ENCODE peak calls at places on chromosomes 4 and X, in five cellular contexts. Y, O, A, F and R are unnamed samples.

GRCh38 chr4:137641554-137641953 is 109.3 kb upstream of the PCDH18 start:
- DNase-seq in Y (no peak), O (no peak), A (no peak), F (peak; percentile 22), R (no peak)

GRCh38 chr4:136505020-136505419 is 1027.3 kb downstream of the PCDH18 start:
- DNase-seq in Y (no peak), O (no peak), A (no peak), F (no peak), R (no peak)

GRCh38 chrX:50483283-50483682 is 12.7 kb upstream of the DGKK start:
- DNase-seq in Y (no peak), O (no peak), A (no peak), F (no peak), R (no peak)

GRCh38 chr4:43048570-43048969 is 156.1 kb downstream of the GRXCR1 start:
- DNase-seq in Y (no peak), O (no peak), A (no peak), F (no peak), R (peak; percentile 68)

GRCh38 chrX:154401918-154402621 is 3.9 kb downstream of the RPL10 start:
- DNase-seq in Y (no peak), O (no peak), A (no peak), F (no peak), R (no peak)

GRCh38 chrX:123959281-123960063 is 2.0 kb upstream of the STAG2 start:
- DNase-seq in Y (peak; percentile 50), O (peak; percentile 67), A (peak; percentile 6), F (no peak), R (peak; percentile 19)

GRCh38 chrX:154430916-154431315 is 2.4 kb downstream of the ATP6AP1 start:
- DNase-seq in Y (peak; percentile 64), O (no peak), A (no peak), F (no peak), R (no peak)

GRCh38 chr4:40043786-40044185 is 12.9 kb upstream of the N4BP2 start:
- DNase-seq in Y (no peak), O (no peak), A (no peak), F (no peak), R (no peak)

GRCh38 chr4:5192271-5192670 is 141.0 kb downstream of the STK32B start:
- DNase-seq in Y (no peak), O (no peak), A (no peak), F (no peak), R (no peak)

GRCh38 chr4:54942735-54943134 is 182.7 kb downstream of the KDR start:
- DNase-seq in Y (no peak), O (no peak), A (no peak), F (no peak), R (no peak)

GRCh38 chr4:61511716-61512488 is 311.8 kb downstream of the ADGRL3 start:
- DNase-seq in Y (no peak), O (no peak), A (no peak), F (no peak), R (no peak)

GRCh38 chrX:136879001-136879667 is 1.4 kb downstream of the RBMX start:
- DNase-seq in Y (no peak), O (no peak), A (no peak), F (no peak), R (no peak)

GRCh38 chr4:13546855-13547562 is 2.7 kb upstream of the NKX3-2 start:
- DNase-seq in Y (no peak), O (no peak), A (no peak), F (no peak), R (peak; percentile 80)

GRCh38 chr4:14771091-14771490 is 231.2 kb upstream of the CPEB2 start:
- DNase-seq in Y (no peak), O (no peak), A (no peak), F (no peak), R (no peak)

GRCh38 chr4:184959786-184960185 is 58.5 kb upstream of the HELT start:
- DNase-seq in Y (no peak), O (no peak), A (no peak), F (no peak), R (no peak)

GRCh38 chrX:153469811-153470410 is 465 bp downstream of the HAUS7 start:
- DNase-seq in Y (no peak), O (no peak), A (no peak), F (no peak), R (peak; percentile 17)

GRCh38 chrX:47704736-47705135 is 45.8 kb upstream of the UXT start:
- DNase-seq in Y (no peak), O (no peak), A (no peak), F (no peak), R (no peak)

GRCh38 chrX:154399527-154400368 is 1.6 kb downstream of the RPL10 start:
- DNase-seq in Y (no peak), O (no peak), A (no peak), F (no peak), R (no peak)

GRCh38 chrX:53711446-53711845 is 24.9 kb upstream of the HUWE1 start:
- DNase-seq in Y (no peak), O (no peak), A (no peak), F (no peak), R (no peak)

GRCh38 chr4:168879178-168879577 is 130.9 kb downstream of the CBR4 start:
- DNase-seq in Y (no peak), O (no peak), A (no peak), F (no peak), R (no peak)

GRCh38 chr4:168877779-168878491 is 132.1 kb downstream of the CBR4 start:
- DNase-seq in Y (peak; percentile 77), O (no peak), A (peak; percentile 29), F (no peak), R (peak; percentile 77)

GRCh38 chr4:168880087-168880675 is 129.9 kb downstream of the CBR4 start:
- DNase-seq in Y (no peak), O (no peak), A (no peak), F (no peak), R (no peak)

GRCh38 chr4:168876106-168876505 is 133.9 kb downstream of the CBR4 start:
- DNase-seq in Y (no peak), O (no peak), A (no peak), F (no peak), R (no peak)

GRCh38 chr4:168877407-168877778 is 132.7 kb downstream of the CBR4 start:
- DNase-seq in Y (no peak), O (no peak), A (no peak), F (no peak), R (peak; percentile 39)
- H3K4me3 ChIP-seq in Y (peak overlapping the region; percentile 53), O (no peak overlapping the region), A (no peak overlapping the region), F (peak overlapping the region; percentile 34), R (peak overlapping the region; percentile 64)

GRCh38 chr4:81648576-81649272 is 177.0 kb upstream of the RASGEF1B start:
- DNase-seq in Y (no peak), O (no peak), A (no peak), F (no peak), R (no peak)
- H3K4me3 ChIP-seq in Y (no peak overlapping the region), O (no peak overlapping the region), A (no peak overlapping the region), F (no peak overlapping the region), R (no peak overlapping the region)

GRCh38 chr4:1683371-1683902 is 676 bp downstream of the FAM53A start:
- DNase-seq in Y (peak; percentile 57), O (peak; percentile 65), A (peak; percentile 18), F (peak; percentile 83), R (peak; percentile 49)

GRCh38 chr4:1683903-1684755 is at the start of gene FAM53A:
- DNase-seq in Y (peak; percentile 95), O (peak; percentile 88), A (peak; percentile 85), F (peak; percentile 69), R (peak; percentile 87)

GRCh38 chr4:1685604-1686150 is 1.6 kb upstream of the FAM53A start:
- DNase-seq in Y (no peak), O (no peak), A (no peak), F (no peak), R (no peak)

GRCh38 chr4:1686440-1687036 is 2.4 kb upstream of the FAM53A start:
- DNase-seq in Y (peak; percentile 47), O (no peak), A (no peak), F (no peak), R (no peak)

GRCh38 chr4:1684756-1685603 is 867 bp upstream of the FAM53A start:
- DNase-seq in Y (peak; percentile 49), O (no peak), A (no peak), F (no peak), R (no peak)
- H3K4me3 ChIP-seq in Y (peak overlapping the region; percentile 57), O (peak overlapping the region; percentile 50), A (peak overlapping the region; percentile 24), F (peak overlapping the region; percentile 50), R (peak overlapping the region; percentile 49)

DNA sequence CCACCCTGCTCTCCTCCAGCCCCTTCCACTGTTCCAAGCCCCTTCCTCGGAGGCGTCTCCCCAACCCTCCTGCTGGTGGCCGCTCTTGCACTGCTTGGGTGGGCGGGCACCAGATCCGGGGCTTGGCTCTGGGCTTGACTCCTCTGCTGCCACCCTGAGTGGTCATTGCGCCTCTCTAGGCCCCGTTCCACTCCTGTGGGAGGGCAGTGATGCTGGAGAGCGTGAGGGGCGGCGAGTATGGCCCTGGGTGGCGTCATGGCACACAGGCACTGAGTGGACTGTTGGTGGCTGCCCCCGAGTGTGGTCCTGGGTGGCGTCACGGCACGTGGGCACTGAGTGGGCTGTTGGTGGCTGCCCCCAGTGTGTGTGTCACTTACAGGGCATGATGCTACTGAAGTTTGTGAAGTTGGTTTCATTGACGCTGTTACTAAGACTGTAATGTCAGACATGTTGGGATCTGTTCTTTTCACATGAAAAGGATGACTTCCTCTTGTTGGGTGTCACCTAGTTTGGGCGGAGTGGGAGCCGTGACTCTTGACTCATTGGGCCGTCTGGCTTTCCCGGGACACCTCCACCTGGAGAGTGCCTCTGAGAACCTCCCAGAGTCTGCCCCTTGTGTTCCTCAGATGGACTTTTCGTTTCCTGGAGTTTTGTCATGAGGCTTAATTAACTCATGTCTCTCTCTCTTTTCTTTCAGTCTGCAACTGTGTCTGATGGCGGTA is 55.9 kb upstream of the HGFAC start:
- DNase-seq in Y (peak; percentile 79), O (no peak), A (no peak), F (no peak), R (no peak)
- H3K4me3 ChIP-seq in Y (peak overlapping the region; percentile 47), O (no peak overlapping the region), A (no peak overlapping the region), F (no peak overlapping the region), R (no peak overlapping the region)

DNA sequence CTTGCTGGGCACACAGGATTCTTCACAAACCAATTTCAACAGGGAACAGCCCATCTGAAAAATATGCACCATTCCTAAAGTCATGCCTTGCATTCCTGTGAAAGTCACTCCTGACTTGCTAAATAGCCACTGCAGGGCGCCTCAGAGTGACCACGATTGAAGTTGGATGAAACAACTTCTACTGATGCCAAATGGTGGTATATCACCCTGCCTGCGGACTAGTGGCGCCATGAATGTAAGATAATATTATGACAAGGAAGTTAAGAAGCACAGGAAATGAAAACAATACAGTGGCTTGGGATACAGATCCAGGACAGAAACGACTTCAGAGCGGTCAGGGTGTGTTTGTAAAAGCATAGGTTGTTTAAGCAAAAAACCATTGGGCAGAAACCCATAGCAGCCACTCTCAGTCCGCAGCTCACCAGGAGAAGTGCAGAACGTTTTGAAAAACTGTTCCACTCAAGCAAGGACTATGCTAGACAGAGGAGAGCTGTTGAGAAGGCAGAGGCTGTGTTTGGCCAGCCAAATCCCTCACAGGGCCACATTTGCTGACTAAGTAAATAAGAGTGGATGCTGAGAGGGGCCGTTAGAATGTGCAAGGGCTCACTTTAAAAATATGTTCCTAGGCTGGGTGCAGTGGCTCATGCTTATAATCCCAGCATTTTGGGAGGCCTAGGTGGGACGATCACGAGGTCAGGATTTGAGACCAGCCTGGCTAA is 250.4 kb downstream of the PTTG2 start:
- DNase-seq in Y (no peak), O (no peak), A (no peak), F (peak; percentile 21), R (peak; percentile 25)
- H3K4me3 ChIP-seq in Y (no peak overlapping the region), O (no peak overlapping the region), A (no peak overlapping the region), F (no peak overlapping the region), R (no peak overlapping the region)